ENCODE peak calls at places on chromosomes 2 and 18, in six cellular contexts. I is left cardiac atrium, L is SIG-M5, Z is fibroblast of lung, J is Kasumi-1, Y is GM06990. K is an unnamed sample.

GRCh38 chr2:189285962-189286648 is 106.5 kb upstream of the COL5A2 start:
- DNase-seq in I (no peak), L (no peak), Z (peak), J (no peak), Y (no peak), K (no peak)

GRCh38 chr2:36708119-36708741 is 11.7 kb downstream of the VIT start:
- DNase-seq in I (no peak), L (no peak), Z (no peak), J (no peak), Y (no peak), K (no peak)

GRCh38 chr2:217618744-217619143 is 384.1 kb downstream of the TNS1 start:
- DNase-seq in I (no peak), L (no peak), Z (no peak), J (no peak), Y (no peak), K (no peak)

GRCh38 chr2:188326669-188327301 is 35.1 kb downstream of the GULP1 start:
- DNase-seq in I (no peak), L (no peak), Z (peak), J (no peak), Y (no peak), K (no peak)

GRCh38 chr2:2061091-2061696 is 269.9 kb downstream of the MYT1L start:
- DNase-seq in I (no peak), L (no peak), Z (no peak), J (no peak), Y (no peak), K (no peak)

GRCh38 chr2:175844169-175844568 is 157.9 kb downstream of the LNPK start:
- DNase-seq in I (no peak), L (no peak), Z (peak), J (no peak), Y (no peak), K (no peak)

GRCh38 chr18:48428494-48429177 is 19.5 kb upstream of the ZBTB7C start:
- DNase-seq in I (no peak), L (no peak), Z (peak), J (no peak), Y (no peak), K (no peak)

GRCh38 chr2:207530160-207531023 is 630 bp downstream of the CREB1 start:
- DNase-seq in I (peak), L (peak), Z (peak), J (peak), Y (peak), K (peak)

GRCh38 chr18:10036479-10036878 is 122.7 kb downstream of the VAPA start:
- DNase-seq in I (no peak), L (no peak), Z (no peak), J (no peak), Y (no peak), K (no peak)

GRCh38 chr2:178528647-178529046 is 48.4 kb downstream of the PLEKHA3 start:
- DNase-seq in I (no peak), L (no peak), Z (no peak), J (no peak), Y (no peak), K (no peak)